ENCODE peak calls at places on chromosomes 3 and 15, in four cellular contexts. Y is SIG-M5, C is NCI-H1092 treated with DMSO at 0.1 percent for 48 hours, F is activated T-cell treated with anti-CD3 and anti-CD28 coated beads for 1 hour. R is an unnamed sample.

GRCh38 chr3:514206-514605 is 317.6 kb downstream of the CHL1 start:
- DNase-seq in Y (no peak), C (no peak), F (no peak), R (no peak)

GRCh38 chr3:72113564-72113963 is 328.6 kb upstream of the PROK2 start:
- DNase-seq in Y (no peak), C (no peak), F (no peak), R (no peak)

GRCh38 chr3:30258426-30259392 is 347.7 kb upstream of the TGFBR2 start:
- DNase-seq in Y (no peak), C (peak), F (no peak), R (no peak)

GRCh38 chr3:127320529-127321121 is 32.8 kb upstream of the PRR20G start:
- DNase-seq in Y (no peak), C (no peak), F (no peak), R (no peak)

GRCh38 chr15:57495037-57495436 is 96.7 kb upstream of the MYZAP start:
- DNase-seq in Y (no peak), C (no peak), F (no peak), R (no peak)

GRCh38 chr3:107870989-107871638 is 219.7 kb downstream of the CD47 start:
- DNase-seq in Y (no peak), C (no peak), F (no peak), R (no peak)

GRCh38 chr15:68258684-68259083 is 18.9 kb upstream of the FEM1B start:
- DNase-seq in Y (no peak), C (no peak), F (no peak), R (no peak)

GRCh38 chr15:58724471-58724870 is 25.0 kb downstream of the ADAM10 start:
- DNase-seq in Y (no peak), C (no peak), F (no peak), R (peak)

GRCh38 chr3:119631529-119631928 is 28.9 kb downstream of the POPDC2 start:
- DNase-seq in Y (no peak), C (no peak), F (no peak), R (no peak)

GRCh38 chr3:48518069-48518468 is 14.1 kb upstream of the SHISA5 start:
- DNase-seq in Y (no peak), C (no peak), F (no peak), R (no peak)

GRCh38 chr3:57758686-57759085 is 2.6 kb downstream of the SLMAP start:
- DNase-seq in Y (no peak), C (no peak), F (no peak), R (no peak)

GRCh38 chr3:12135029-12135634 is 23.6 kb downstream of the TIMP4 start:
- DNase-seq in Y (no peak), C (peak), F (peak), R (peak)

GRCh38 chr3:101725890-101726275 is 1.5 kb downstream of the CEP97 start:
- DNase-seq in Y (no peak), C (no peak), F (no peak), R (no peak)

GRCh38 chr3:191529992-191530391 is 69.0 kb downstream of the PYDC2 start:
- DNase-seq in Y (no peak), C (no peak), F (no peak), R (no peak)

GRCh38 chr3:10330319-10330718 is 9.4 kb upstream of the SEC13 start:
- DNase-seq in Y (no peak), C (no peak), F (no peak), R (no peak)

R was measured in memory B cell.